ENCODE peak calls at places on chromosomes 6 and 20, in eight cellular contexts. V is activated T-cell treated with anti-CD3 and anti-CD28 coated beads, Interleukin-2, amount 50 U/mL, for 24 hours; F is NT2/D1; W is amniotic stem cell; U is fibroblast of pulmonary artery; L is aorta; T is choroid plexus epithelial cell; X is HTR-8/SVneo. J is an unnamed sample.
A peak's percentile ranks its signal among the peaks of the same experiment; 100 is the strongest.

GRCh38 chr20:18694071-18694470 is 106.2 kb downstream of the DTD1 start:
- DNase-seq in F (no peak), U (no peak), W (no peak), V (no peak), X (no peak), T (no peak), L (no peak), J (no peak)

GRCh38 chr6:21375206-21375605 is 218.3 kb upstream of the SOX4 start:
- DNase-seq in X (no peak), V (no peak), L (no peak), W (no peak), T (no peak), U (no peak), F (no peak), J (no peak)

GRCh38 chr20:39295301-39295700 is 333.2 kb downstream of the DHX35 start:
- DNase-seq in T (no peak), L (no peak), F (no peak), W (no peak), V (no peak), X (no peak), U (no peak), J (no peak)

GRCh38 chr6:13877116-13877515 is 47.6 kb upstream of the RNF182 start:
- DNase-seq in U (peak; percentile 14), V (no peak), T (peak; percentile 29), W (no peak), X (no peak), F (no peak), L (no peak), J (no peak)

GRCh38 chr20:16501236-16501635 is 72.0 kb downstream of the KIF16B start:
- DNase-seq in X (no peak), U (no peak), L (no peak), F (no peak), W (no peak), T (no peak), V (no peak), J (no peak)

GRCh38 chr20:44738779-44739477 is 6.7 kb upstream of the KCNK15 start:
- DNase-seq in W (no peak), U (peak; percentile 80), L (peak; percentile 74), V (peak; percentile 42), F (peak; percentile 64), T (peak; percentile 82), X (peak; percentile 100), J (peak; percentile 46)

GRCh38 chr6:6600865-6601264 is 12.3 kb downstream of the LY86 start:
- DNase-seq in L (no peak), T (no peak), W (no peak), V (no peak), F (no peak), U (no peak), X (no peak), J (no peak)

GRCh38 chr6:63816979-63817436 is 181.4 kb downstream of the PHF3 start:
- DNase-seq in V (no peak), W (no peak), T (peak; percentile 61), U (peak; percentile 54), F (no peak), X (no peak), L (no peak), J (no peak)

GRCh38 chr6:169800668-169801395 is 49.4 kb downstream of the ERMARD start:
- DNase-seq in F (no peak), L (no peak), V (peak; percentile 26), X (peak; percentile 39), T (peak; percentile 71), W (no peak), U (peak; percentile 47), J (peak; percentile 49)

GRCh38 chr20:58624687-58625086 is 26.4 kb upstream of the STX16 start:
- DNase-seq in F (no peak), X (no peak), V (no peak), L (no peak), W (no peak), T (no peak), U (no peak), J (no peak)

GRCh38 chr20:51095755-51096509 is 73.0 kb upstream of the KCNG1 start:
- DNase-seq in L (no peak), V (no peak), T (peak; percentile 17), X (no peak), F (no peak), U (peak; percentile 7), W (no peak), J (no peak)

GRCh38 chr6:4113623-4114022 is 21.8 kb downstream of the ECI2 start:
- DNase-seq in T (peak; percentile 65), U (no peak), F (no peak), W (no peak), X (no peak), V (no peak), L (no peak), J (no peak)

GRCh38 chr6:30323806-30324205 is 2.9 kb upstream of the TRIM39 start:
- DNase-seq in U (no peak), V (no peak), T (no peak), X (no peak), L (no peak), W (no peak), F (no peak), J (no peak)

GRCh38 chr6:71345505-71345904 is 56.9 kb downstream of the OGFRL1 start:
- DNase-seq in W (no peak), U (no peak), L (no peak), X (no peak), F (no peak), V (no peak), T (no peak), J (no peak)

GRCh38 chr6:99967052-99967451 is 27.0 kb downstream of the MCHR2 start:
- DNase-seq in U (no peak), L (no peak), X (no peak), V (no peak), F (no peak), T (no peak), W (no peak), J (no peak)

GRCh38 chr6:3848925-3849605 is at the start of gene FAM50B:
- DNase-seq in W (peak; percentile 67), L (peak; percentile 95), U (peak; percentile 88), V (peak; percentile 95), F (peak; percentile 72), X (no peak), T (peak; percentile 92), J (peak; percentile 90)

GRCh38 chr20:2932497-2932896 is 59.2 kb downstream of the PTPRA start:
- DNase-seq in X (no peak), V (no peak), T (peak; percentile 13), F (no peak), L (no peak), U (no peak), W (no peak), J (no peak)

GRCh38 chr6:56400273-56400672 is 152.9 kb upstream of the COL21A1 start:
- DNase-seq in F (no peak), X (no peak), U (no peak), L (no peak), V (no peak), T (no peak), W (no peak), J (no peak)

GRCh38 chr6:1729133-1729751 is 119.5 kb downstream of the FOXC1 start:
- DNase-seq in V (no peak), U (no peak), F (no peak), L (no peak), W (no peak), T (no peak), X (no peak), J (peak; percentile 49)

GRCh38 chr6:52523363-52524207 is 53.3 kb downstream of the TRAM2 start:
- DNase-seq in F (no peak), V (no peak), L (no peak), X (no peak), T (no peak), W (no peak), U (no peak), J (no peak)

GRCh38 chr6:156925718-156926607 is 148.8 kb downstream of the ARID1B start:
- DNase-seq in W (no peak), U (no peak), V (no peak), X (no peak), L (no peak), F (no peak), T (no peak), J (no peak)

GRCh38 chr6:114042267-114043075 is 71.5 kb upstream of the HDAC2 start:
- DNase-seq in F (no peak), U (peak; percentile 31), W (no peak), X (no peak), L (no peak), T (no peak), V (no peak), J (no peak)

J was measured in prostate gland.